ENCODE peak calls at places on chromosomes 5 and 9, in eight cellular contexts. F is body of pancreas, H is PC-9, V is progenitor cell of endocrine pancreas, P is fibroblast of mammary gland, B is astrocyte of the cerebellum, C is SK-N-SH, D is cardiac muscle cell. G is an unnamed sample.
A peak's percentile ranks its signal among the peaks of the same experiment; 100 is the strongest.

GRCh38 chr5:44839018-44839681 is 30.4 kb downstream of the MRPS30 start:
- DNase-seq in V (no peak), C (no peak), D (no peak), H (no peak), B (no peak), F (no peak), P (no peak), G (no peak)

GRCh38 chr5:171798413-171798812 is 12.8 kb downstream of the SMIM23 start:
- DNase-seq in H (no peak), D (no peak), P (no peak), F (no peak), V (no peak), C (no peak), B (no peak), G (no peak)

GRCh38 chr9:76020654-76021053 is 130.2 kb downstream of the PCSK5 start:
- DNase-seq in B (no peak), V (no peak), P (no peak), F (no peak), H (no peak), C (no peak), D (no peak), G (no peak)

GRCh38 chr5:4625206-4625896 is 514.8 kb upstream of the ADAMTS16 start:
- DNase-seq in D (no peak), P (no peak), V (no peak), H (no peak), B (no peak), F (no peak), C (no peak), G (no peak)

GRCh38 chr5:27328480-27328879 is 290.1 kb upstream of the CDH9 start:
- DNase-seq in B (no peak), C (no peak), F (no peak), H (no peak), V (no peak), D (peak; percentile 75), P (peak; percentile 92), G (no peak)

GRCh38 chr5:91487420-91487819 is 104.3 kb upstream of the ARRDC3 start:
- DNase-seq in H (no peak), C (no peak), P (no peak), F (no peak), B (no peak), D (no peak), V (no peak), G (no peak)

GRCh38 chr9:37441776-37442370 is 19.4 kb downstream of the GRHPR start:
- DNase-seq in V (no peak), P (no peak), D (no peak), F (no peak), C (no peak), H (no peak), B (no peak), G (no peak)

GRCh38 chr9:29691758-29692407 is 2118.6 kb upstream of the C9orf72 start:
- DNase-seq in H (no peak), P (peak; percentile 49), D (peak; percentile 44), C (peak; percentile 2), V (no peak), B (peak; percentile 0), F (peak; percentile 45), G (peak; percentile 53)

GRCh38 chr5:104431946-104432345 is 869.4 kb upstream of the NUDT12 start:
- DNase-seq in F (no peak), V (no peak), P (no peak), H (no peak), C (peak; percentile 50), B (no peak), D (no peak), G (no peak)

GRCh38 chr5:159605585-159605984 is 275.3 kb upstream of the IL12B start:
- DNase-seq in D (peak; percentile 86), H (no peak), C (no peak), F (peak; percentile 29), V (no peak), B (peak; percentile 69), P (no peak), G (no peak)

GRCh38 chr5:65209341-65209740 is 272.4 kb downstream of the ADAMTS6 start:
- DNase-seq in P (peak; percentile 95), V (no peak), D (peak; percentile 59), H (peak; percentile 39), F (no peak), C (no peak), B (peak; percentile 32), G (no peak)

GRCh38 chr5:132483661-132484385 is 6.8 kb downstream of the IRF1 start:
- DNase-seq in D (no peak), H (no peak), F (no peak), B (no peak), C (no peak), P (no peak), V (no peak), G (no peak)

GRCh38 chr5:80608730-80609129 is 38.6 kb upstream of the ANKRD34B start:
- DNase-seq in V (no peak), F (no peak), D (no peak), C (no peak), P (peak; percentile 15), H (no peak), B (no peak), G (no peak)

GRCh38 chr9:16143947-16144890 is 591.4 kb downstream of the CCDC171 start:
- DNase-seq in H (no peak), P (no peak), F (no peak), B (no peak), V (no peak), C (no peak), D (no peak), G (no peak)

GRCh38 chr5:133489632-133490031 is 122.7 kb downstream of the FSTL4 start:
- DNase-seq in B (no peak), D (no peak), F (no peak), C (no peak), V (no peak), P (no peak), H (peak; percentile 81), G (no peak)

GRCh38 chr5:78706381-78706780 is 57.8 kb upstream of the LHFPL2 start:
- DNase-seq in V (no peak), D (no peak), F (no peak), H (no peak), P (no peak), B (no peak), C (no peak), G (no peak)

GRCh38 chr9:93276973-93277372 is 93.0 kb downstream of the WNK2 start:
- DNase-seq in B (no peak), C (no peak), V (no peak), D (no peak), H (no peak), P (peak; percentile 4), F (no peak), G (no peak)

GRCh38 chr5:50445281-50445949 is 4.3 kb upstream of the EMB start:
- DNase-seq in F (no peak), B (no peak), C (no peak), P (no peak), V (no peak), D (no peak), H (no peak), G (no peak)

GRCh38 chr5:171777420-171777759 is 8.2 kb upstream of the SMIM23 start:
- DNase-seq in B (no peak), H (no peak), P (no peak), F (no peak), D (no peak), V (no peak), C (no peak), G (no peak)

GRCh38 chr5:52989025-52989780 is at the start of gene ITGA2:
- DNase-seq in V (peak; percentile 45), P (peak; percentile 31), B (no peak), F (peak; percentile 69), D (peak; percentile 71), C (peak; percentile 77), H (peak; percentile 62), G (peak; percentile 48)

GRCh38 chr5:54295658-54296276 is 14.6 kb downstream of the ARL15 start:
- DNase-seq in P (no peak), C (no peak), V (no peak), D (no peak), F (no peak), B (no peak), H (no peak), G (no peak)

GRCh38 chr5:73295447-73295846 is 122.5 kb downstream of the TMEM174 start:
- DNase-seq in H (no peak), D (no peak), P (no peak), F (no peak), V (no peak), B (no peak), C (no peak), G (no peak)
- TF ChIP-seq CTCF in H (peak; percentile 20), D (no peak), P (no peak), F (no peak), V (no peak), B (peak; percentile 20), C (peak; percentile 43), G (no peak)

DNA sequence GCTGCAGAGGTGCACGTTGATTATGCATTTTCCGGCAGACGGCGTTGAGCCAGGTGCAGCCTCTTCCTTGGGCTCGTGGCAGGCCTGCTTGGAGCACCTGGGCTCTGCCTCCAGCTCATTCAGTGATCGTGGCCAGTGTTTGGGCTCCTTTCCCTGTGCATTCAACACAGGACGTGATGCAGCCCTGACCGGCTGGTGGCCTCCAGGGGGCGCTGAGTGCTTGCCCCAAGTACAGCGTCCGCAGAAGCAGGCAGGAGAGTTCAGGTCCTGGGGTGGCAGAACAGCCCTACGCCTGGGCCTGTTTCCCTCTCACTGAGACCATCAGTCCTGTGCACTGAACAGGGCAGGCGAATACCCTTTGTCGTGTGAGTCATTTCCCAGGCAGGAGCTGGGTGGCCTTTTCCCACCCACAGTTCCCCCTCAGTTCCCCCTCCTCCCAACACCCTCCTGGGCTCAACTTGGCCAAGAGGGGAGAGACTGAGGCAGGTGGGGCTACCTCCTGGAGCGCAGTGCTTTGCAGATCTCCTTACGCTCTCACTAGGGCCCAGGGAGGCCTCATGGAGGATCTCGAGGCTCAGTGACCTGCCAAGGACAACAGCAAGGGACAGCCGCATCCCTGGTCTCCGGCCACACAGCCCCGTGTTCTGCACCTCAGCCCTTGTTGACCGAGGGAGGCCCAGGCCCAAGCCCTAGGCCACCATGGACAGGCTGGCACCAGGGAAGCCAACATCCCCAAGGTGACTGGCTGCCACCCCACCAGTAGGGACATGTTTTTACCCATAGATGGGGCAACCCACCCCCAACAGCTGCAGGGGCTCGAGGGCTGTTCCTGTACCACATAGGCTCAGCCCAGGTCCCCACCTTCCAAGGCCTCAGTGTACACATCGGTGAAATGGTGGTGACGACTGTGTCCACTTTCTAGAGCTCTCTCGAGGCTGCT is 52.9 kb downstream of the LRSAM1 start:
- DNase-seq in C (peak; percentile 86), V (peak; percentile 71), P (peak; percentile 81), F (peak; percentile 89), D (peak; percentile 92), H (peak; percentile 60), B (peak; percentile 79), G (peak; percentile 91)
- TF ChIP-seq CTCF in C (peak; percentile 78), V (peak; percentile 89), P (peak; percentile 75), F (peak; percentile 72), D (peak; percentile 86), H (peak; percentile 85), B (peak; percentile 86), G (peak; percentile 70)

GRCh38 chr5:138579517-138579863 is 4.3 kb upstream of the HSPA9 start:
- DNase-seq in D (no peak), B (no peak), C (no peak), V (no peak), F (no peak), H (no peak), P (no peak), G (no peak)
- TF ChIP-seq CTCF in D (no peak), B (no peak), C (no peak), V (no peak), F (no peak), H (no peak), P (no peak), G (peak; percentile 19)

GRCh38 chr5:425714-426113 is 17.3 kb upstream of the EXOC3 start:
- DNase-seq in C (no peak), V (no peak), B (no peak), H (no peak), P (peak; percentile 16), D (peak; percentile 28), F (no peak), G (no peak)
- TF ChIP-seq CTCF in C (peak; percentile 24), V (no peak), B (peak; percentile 23), H (peak; percentile 53), P (no peak), D (peak; percentile 10), F (no peak), G (no peak)

G was measured in endothelial cell.